ENCODE peak calls at places on chromosomes 4 and X, in ten cellular contexts. R is CD8-positive, alpha-beta T cell; S is MM.1S; G is cardiac muscle cell; V is ovary; Z is right cardiac atrium; O is heart left ventricle; U is neuronal stem cell; M is breast epithelium; C is dorsolateral prefrontal cortex. J is an unnamed sample. For H3K27me3, the result is how much of the 10 kb centered on the place peaks cover.

GRCh38 chr4:26576171-26576829 is 7.6 kb upstream of the TBC1D19 start:
- DNase-seq in R (no peak), S (no peak), G (peak), V (no peak), Z (peak), O (no peak), U (no peak), M (no peak), C (no peak), J (no peak)

GRCh38 chr4:120557372-120557771 is 365.2 kb downstream of the PRDM5 start:
- DNase-seq in R (no peak), S (no peak), G (no peak), V (no peak), Z (no peak), O (no peak), U (no peak), M (no peak), C (no peak), J (no peak)

GRCh38 chr4:165813606-165814005 is 59.4 kb upstream of the TLL1 start:
- DNase-seq in R (no peak), S (no peak), G (peak), V (no peak), Z (no peak), O (no peak), U (no peak), M (no peak), C (no peak), J (no peak)

GRCh38 chr4:144594471-144594986 is 51.4 kb upstream of the HHIP start:
- DNase-seq in R (no peak), S (no peak), G (no peak), V (no peak), Z (no peak), O (no peak), U (no peak), M (no peak), C (no peak), J (no peak)

GRCh38 chrX:151703487-151703886 is 8.2 kb downstream of the PRRG3 start:
- DNase-seq in R (no peak), S (no peak), G (no peak), V (peak), Z (peak), O (peak), U (no peak), M (peak), C (no peak), J (no peak)

GRCh38 chr4:143431526-143432257 is 81.8 kb upstream of the SMARCA5 start:
- DNase-seq in R (no peak), S (no peak), G (no peak), V (no peak), Z (no peak), O (no peak), U (no peak), M (no peak), C (no peak), J (no peak)

GRCh38 chr4:1759170-1759817 is 33.8 kb upstream of the FGFR3 start:
- DNase-seq in R (no peak), S (no peak), G (no peak), V (no peak), Z (peak), O (no peak), U (no peak), M (no peak), C (no peak), J (no peak)

GRCh38 chrX:2676794-2677675 is 14.1 kb upstream of the CD99 start:
- DNase-seq in R (no peak), S (no peak), G (peak), V (no peak), Z (no peak), O (no peak), U (no peak), M (no peak), C (no peak), J (no peak)

GRCh38 chr4:89136525-89136924 is 25.2 kb downstream of the TIGD2 start:
- DNase-seq in R (no peak), S (no peak), G (no peak), V (no peak), Z (no peak), O (no peak), U (no peak), M (no peak), C (no peak), J (no peak)

GRCh38 chr4:181006509-181007290 is 1236.5 kb upstream of the TENM3 start:
- DNase-seq in R (no peak), S (no peak), G (no peak), V (no peak), Z (no peak), O (no peak), U (no peak), M (no peak), C (no peak), J (no peak)

GRCh38 chr4:165360041-165360782 is 18.6 kb upstream of the CPE start:
- DNase-seq in R (no peak), S (no peak), G (peak), V (no peak), Z (no peak), O (no peak), U (no peak), M (no peak), C (no peak), J (no peak)

GRCh38 chrX:51144828-51145442 is 187.7 kb upstream of the NUDT10 start:
- DNase-seq in R (no peak), S (peak), G (peak), V (no peak), Z (no peak), O (no peak), U (peak), M (no peak), C (peak), J (no peak)

GRCh38 chr4:141027421-141027820 is 105.8 kb downstream of the RNF150 start:
- DNase-seq in R (no peak), S (no peak), G (peak), V (no peak), Z (no peak), O (peak), U (no peak), M (no peak), C (no peak), J (no peak)

GRCh38 chr4:98786866-98787265 is 128.5 kb upstream of the TSPAN5 start:
- DNase-seq in R (no peak), S (no peak), G (peak), V (no peak), Z (no peak), O (no peak), U (no peak), M (no peak), C (no peak), J (no peak)

GRCh38 chr4:118826723-118827444 is 9.0 kb downstream of the SEC24D start:
- DNase-seq in R (no peak), S (no peak), G (no peak), V (no peak), Z (no peak), O (no peak), U (no peak), M (no peak), C (no peak), J (no peak)

GRCh38 chrX:104347860-104348259 is 93.1 kb upstream of the ESX1 start:
- DNase-seq in R (no peak), S (no peak), G (peak), V (no peak), Z (no peak), O (no peak), U (no peak), M (no peak), C (no peak), J (no peak)

GRCh38 chrX:107448625-107449468 is 605 bp upstream of the FRMPD3 start:
- DNase-seq in R (no peak), S (peak), G (no peak), V (no peak), Z (peak), O (no peak), U (peak), M (no peak), C (peak), J (no peak)

GRCh38 chr4:126701756-126702155 is 931.0 kb upstream of the INTU start:
- DNase-seq in R (no peak), S (no peak), G (peak), V (no peak), Z (peak), O (peak), U (no peak), M (no peak), C (no peak), J (no peak)

GRCh38 chrX:43552166-43552565 is 103.9 kb upstream of the MAOA start:
- DNase-seq in R (no peak), S (no peak), G (no peak), V (no peak), Z (no peak), O (no peak), U (no peak), M (no peak), C (no peak), J (no peak)

GRCh38 chr4:153408932-153409331 is 57.2 kb upstream of the TMEM131L start:
- DNase-seq in R (no peak), S (no peak), G (no peak), V (no peak), Z (no peak), O (no peak), U (no peak), M (no peak), C (no peak), J (no peak)

GRCh38 chr4:105527081-105527480 is 25.3 kb upstream of the ARHGEF38 start:
- DNase-seq in R (no peak), S (no peak), G (no peak), V (no peak), Z (no peak), O (no peak), U (no peak), M (no peak), C (no peak), J (no peak)

GRCh38 chrX:154696328-154697045 is 43.1 kb upstream of the CTAG2 start:
- DNase-seq in R (no peak), S (no peak), G (peak), V (no peak), Z (no peak), O (no peak), U (no peak), M (no peak), C (no peak), J (no peak)

GRCh38 chr4:3522651-3523050 is 9.6 kb downstream of the LRPAP1 start:
- DNase-seq in R (no peak), S (no peak), G (no peak), V (no peak), Z (peak), O (no peak), U (no peak), M (no peak), C (no peak), J (no peak)

GRCh38 chr4:95181446-95182306 is 367.1 kb downstream of the UNC5C start:
- DNase-seq in R (no peak), S (no peak), G (peak), V (no peak), Z (no peak), O (no peak), U (peak), M (no peak), C (no peak), J (no peak)

GRCh38 chr4:177391953-177392352 is 50.3 kb downstream of the AGA start:
- DNase-seq in R (no peak), S (no peak), G (no peak), V (no peak), Z (no peak), O (no peak), U (no peak), M (no peak), C (no peak), J (no peak)

GRCh38 chr4:70734168-70734954 is 12.6 kb downstream of the RUFY3 start:
- DNase-seq in R (no peak), S (peak), G (peak), V (no peak), Z (no peak), O (no peak), U (no peak), M (no peak), C (no peak), J (peak)

GRCh38 chr4:4379540-4380087 is 7.3 kb upstream of the NSG1 start:
- DNase-seq in R (no peak), S (no peak), G (no peak), V (no peak), Z (no peak), O (no peak), U (no peak), M (no peak), C (no peak), J (no peak)

GRCh38 chrX:39813631-39814246 is 284.0 kb downstream of the BCOR start:
- DNase-seq in R (no peak), S (no peak), G (peak), V (peak), Z (peak), O (peak), U (no peak), M (peak), C (peak), J (no peak)

GRCh38 chrX:112642349-112642748 is 37.4 kb downstream of the LHFPL1 start:
- DNase-seq in R (no peak), S (peak), G (peak), V (peak), Z (no peak), O (no peak), U (peak), M (peak), C (peak), J (no peak)

GRCh38 chrX:56947695-56948094 is 47.6 kb downstream of the SPIN3 start:
- DNase-seq in R (no peak), S (no peak), G (no peak), V (no peak), Z (no peak), O (no peak), U (no peak), M (no peak), C (no peak), J (no peak)

GRCh38 chr4:184292877-184293276 is 75.2 kb upstream of the ENPP6 start:
- DNase-seq in R (no peak), S (no peak), G (no peak), V (no peak), Z (no peak), O (no peak), U (no peak), M (no peak), C (no peak), J (no peak)

GRCh38 chr4:165464813-165465381 is 86.1 kb downstream of the CPE start:
- DNase-seq in R (no peak), S (peak), G (peak), V (no peak), Z (no peak), O (no peak), U (peak), M (no peak), C (no peak), J (no peak)

DNA sequence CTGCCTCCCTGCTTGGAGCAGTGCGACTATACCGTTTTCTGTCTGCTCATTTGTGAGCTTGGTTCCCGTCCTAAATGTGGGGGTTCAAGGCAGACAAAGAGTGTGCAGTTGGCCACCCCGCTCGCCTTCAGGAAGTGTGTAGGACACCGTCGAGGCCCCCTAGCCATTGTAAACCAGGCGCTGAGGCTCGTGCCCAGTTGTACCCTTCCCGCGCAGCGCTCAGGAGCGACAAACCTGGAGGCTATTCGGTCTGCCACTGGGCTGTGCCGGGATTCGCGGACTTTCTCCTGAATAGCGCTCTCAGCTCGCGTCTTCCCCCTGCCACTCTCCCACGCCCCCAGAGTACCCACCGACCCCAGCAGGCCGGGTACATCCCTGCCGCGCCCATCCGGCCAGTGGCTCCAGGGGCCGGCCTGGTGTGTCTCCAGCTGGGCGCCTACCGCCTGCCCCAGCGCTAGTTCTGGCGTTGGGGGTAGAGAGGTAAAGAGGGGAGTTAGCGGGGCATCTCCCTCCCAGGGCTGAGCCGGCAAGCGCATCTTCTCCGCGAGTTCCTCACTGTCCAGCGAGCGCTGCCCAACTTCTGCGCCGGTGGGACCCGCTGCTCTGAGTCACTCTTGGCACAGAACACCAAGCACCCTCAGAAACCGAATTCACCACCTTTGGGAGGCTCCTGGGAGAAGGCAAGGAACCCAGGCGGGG is 880 bp upstream of the LONRF3 start:
- DNase-seq in R (no peak), S (no peak), G (no peak), V (peak), Z (peak), O (no peak), U (no peak), M (no peak), C (peak), J (no peak)
- H3K27me3 ChIP-seq in R (under half), S (under half), G (half or more), V (under half), Z (under half), O (under half), U (half or more), M (under half), C (half or more), J (under half)

GRCh38 chrX:136146614-136147319 is 566 bp upstream of the FHL1 start:
- DNase-seq in R (no peak), S (peak), G (no peak), V (peak), Z (peak), O (peak), U (no peak), M (no peak), C (peak), J (no peak)
- H3K27me3 ChIP-seq in R (under half), S (under half), G (under half), V (under half), Z (under half), O (under half), U (under half), M (under half), C (under half), J (under half)

DNA sequence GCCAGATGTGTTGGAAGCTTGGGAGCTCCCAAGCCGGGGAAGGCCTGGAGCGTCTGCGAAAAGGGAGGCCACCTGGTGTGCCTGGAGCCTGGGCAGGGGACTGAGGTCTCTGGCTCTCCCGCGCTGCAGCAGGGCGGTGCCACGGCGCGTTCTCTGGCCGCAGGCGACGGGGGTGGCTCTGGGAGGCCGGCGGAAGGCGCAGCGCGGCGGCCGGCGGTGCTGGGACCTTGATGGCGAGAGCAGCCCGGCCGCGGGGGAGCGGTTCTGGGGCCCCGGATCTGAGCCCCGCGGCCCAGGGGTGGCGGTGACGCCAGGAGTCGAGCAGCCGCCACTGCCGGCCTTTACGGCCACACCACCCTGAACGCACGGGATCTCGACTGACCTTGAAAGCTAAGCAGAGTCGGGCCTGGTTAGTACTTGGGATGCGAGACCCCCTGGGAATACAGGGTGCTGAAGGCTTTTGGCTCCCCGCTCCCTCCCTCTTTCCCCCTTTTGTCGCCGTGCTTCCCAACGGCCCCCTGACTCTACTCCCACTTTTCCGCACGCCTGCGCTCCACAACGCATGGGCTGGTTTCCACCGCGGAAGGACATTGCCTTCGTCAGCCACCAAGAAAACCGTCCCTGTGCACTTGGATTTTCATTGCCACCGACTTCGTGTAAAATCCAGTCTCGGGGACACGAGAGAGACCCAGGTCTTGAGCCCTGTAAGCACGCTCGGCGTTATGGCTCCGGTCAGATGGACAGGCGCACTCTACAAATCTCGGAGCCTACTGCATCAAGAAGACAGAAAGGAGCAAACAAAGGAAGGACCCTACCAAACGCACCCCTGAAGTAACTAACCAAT is 9.5 kb downstream of the FRG2 start:
- DNase-seq in R (no peak), S (no peak), G (no peak), V (no peak), Z (no peak), O (no peak), U (no peak), M (no peak), C (no peak), J (no peak)
- H3K27me3 ChIP-seq in R (under half), S (under half), G (half or more), V (under half), Z (under half), O (under half), U (half or more), M (under half), C (half or more), J (under half)

DNA sequence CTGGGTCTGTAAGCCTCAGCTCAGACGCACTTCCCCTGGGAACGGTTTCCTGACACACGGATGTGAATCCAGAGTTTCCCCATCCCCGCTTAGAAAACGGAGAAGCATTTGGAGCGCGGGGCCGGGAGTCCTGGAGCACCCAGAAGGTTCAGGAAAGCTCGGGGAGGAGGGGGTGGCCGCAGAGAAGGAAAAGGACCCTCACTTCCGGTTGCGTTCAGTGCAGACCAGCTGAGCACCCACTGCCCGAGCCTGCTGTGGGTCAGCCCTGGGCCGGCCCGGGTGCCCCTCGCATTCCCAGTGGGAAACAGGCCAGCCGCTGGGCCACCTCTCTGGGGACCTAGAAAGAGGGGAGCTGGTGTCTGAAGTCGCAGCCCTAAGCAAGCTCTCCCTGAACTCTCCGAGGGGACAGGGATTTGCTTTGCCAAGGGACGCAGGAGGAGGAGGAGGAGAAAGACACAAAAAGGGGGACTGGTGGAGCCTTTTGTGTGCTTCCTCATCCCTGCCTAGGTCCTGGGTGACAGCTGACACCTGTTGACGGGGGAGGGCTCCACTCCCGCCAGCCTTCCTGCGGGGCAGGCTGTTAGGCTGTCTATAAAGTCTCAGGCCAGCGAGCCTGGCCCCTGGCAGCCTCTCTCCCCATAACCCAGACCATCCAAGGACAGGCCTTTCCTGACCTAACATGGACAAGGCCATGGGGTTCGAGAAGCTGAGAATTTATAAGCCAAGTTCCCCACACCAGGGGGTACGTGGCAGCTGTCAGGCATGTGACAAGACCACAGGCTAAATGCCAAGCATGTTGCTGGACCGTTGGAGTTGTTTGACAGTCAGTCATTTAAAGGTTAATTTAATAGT is 696 bp upstream of the EVC2 start:
- DNase-seq in R (no peak), S (no peak), G (no peak), V (no peak), Z (no peak), O (no peak), U (peak), M (no peak), C (no peak), J (no peak)
- H3K27me3 ChIP-seq in R (under half), S (under half), G (under half), V (under half), Z (under half), O (under half), U (under half), M (under half), C (half or more), J (under half)

DNA sequence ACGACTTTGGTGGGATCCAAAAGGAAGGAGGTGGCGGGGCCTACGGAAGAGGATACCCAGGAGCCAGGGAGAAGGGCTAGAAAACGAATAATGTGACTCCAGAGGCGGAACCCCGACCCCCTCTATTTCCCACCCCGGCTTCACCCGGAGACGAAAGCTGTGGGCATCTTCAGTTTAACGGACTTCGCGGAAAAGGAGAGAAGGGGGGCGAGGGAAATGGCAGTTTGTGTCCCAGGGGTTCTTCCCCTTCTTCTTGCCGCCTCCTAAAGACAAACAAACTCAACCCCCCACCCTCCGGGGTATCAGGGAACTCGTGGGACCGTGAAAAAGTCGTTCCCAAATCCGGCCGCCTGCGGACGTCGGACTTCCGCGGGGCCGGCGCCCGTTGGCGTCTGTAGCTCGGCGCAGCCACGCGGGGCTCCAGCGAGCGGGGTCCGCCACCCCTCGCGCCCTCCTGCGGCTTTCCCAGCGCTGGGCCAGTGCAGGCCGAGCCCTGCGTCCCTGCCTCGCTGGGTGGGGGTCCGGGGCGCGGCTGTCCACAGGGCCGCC is 3.6 kb upstream of the LEF1 start:
- DNase-seq in R (peak), S (peak), G (peak), V (no peak), Z (peak), O (no peak), U (peak), M (no peak), C (no peak), J (no peak)
- H3K27me3 ChIP-seq in R (under half), S (under half), G (under half), V (under half), Z (under half), O (half or more), U (half or more), M (under half), C (half or more), J (under half)

J was measured in effector memory CD4-positive, alpha-beta T cell.